ENCODE peak calls at places on chromosomes 7 and 10, in six cellular contexts. One of them, this sample, is unnamed.

GRCh38 chr10:104046651-104047050 is 39.0 kb downstream of the COL17A1 start:
- DNase-seq in GM12865: no peak
- DNase-seq in epithelial cell of proximal tubule: no peak
- DNase-seq in mammary epithelial cell: no peak
- DNase-seq in SK-N-SH: no peak
- DNase-seq in cardiac fibroblast: no peak
- DNase-seq in this sample: no peak

GRCh38 chr7:6419310-6419773 is 28.4 kb downstream of the DAGLB start:
- DNase-seq in epithelial cell of proximal tubule: no peak
- DNase-seq in mammary epithelial cell: no peak
- DNase-seq in GM12865: no peak
- DNase-seq in SK-N-SH: no peak
- DNase-seq in cardiac fibroblast: no peak
- DNase-seq in this sample: no peak

GRCh38 chr10:16816830-16817124 is 447 bp downstream of the RSU1 start:
- DNase-seq in mammary epithelial cell: no peak
- DNase-seq in SK-N-SH: no peak
- DNase-seq in GM12865: no peak
- DNase-seq in cardiac fibroblast: no peak
- DNase-seq in epithelial cell of proximal tubule: no peak
- DNase-seq in this sample: no peak

GRCh38 chr7:12524794-12525386 is 45.6 kb upstream of the SCIN start:
- DNase-seq in cardiac fibroblast: peak; percentile 74
- DNase-seq in epithelial cell of proximal tubule: peak; percentile 42
- DNase-seq in SK-N-SH: peak; percentile 47
- DNase-seq in GM12865: peak; percentile 59
- DNase-seq in mammary epithelial cell: peak; percentile 28
- DNase-seq in this sample: no peak

GRCh38 chr7:109950821-109951601 is 1139.9 kb upstream of the LRRN3 start:
- DNase-seq in mammary epithelial cell: no peak
- DNase-seq in GM12865: no peak
- DNase-seq in SK-N-SH: no peak
- DNase-seq in epithelial cell of proximal tubule: peak; percentile 20
- DNase-seq in cardiac fibroblast: no peak
- DNase-seq in this sample: no peak

GRCh38 chr7:7731732-7732131 is 13.3 kb upstream of the RPA3 start:
- DNase-seq in GM12865: no peak
- DNase-seq in cardiac fibroblast: no peak
- DNase-seq in mammary epithelial cell: no peak
- DNase-seq in epithelial cell of proximal tubule: no peak
- DNase-seq in SK-N-SH: no peak
- DNase-seq in this sample: no peak

GRCh38 chr7:95578299-95578855 is 17.9 kb downstream of the PDK4 start:
- DNase-seq in mammary epithelial cell: no peak
- DNase-seq in cardiac fibroblast: no peak
- DNase-seq in SK-N-SH: no peak
- DNase-seq in GM12865: no peak
- DNase-seq in epithelial cell of proximal tubule: no peak
- DNase-seq in this sample: no peak

GRCh38 chr7:38007096-38007495 is 86.7 kb downstream of the EPDR1 start:
- DNase-seq in SK-N-SH: no peak
- DNase-seq in epithelial cell of proximal tubule: no peak
- DNase-seq in cardiac fibroblast: no peak
- DNase-seq in mammary epithelial cell: no peak
- DNase-seq in GM12865: no peak
- DNase-seq in this sample: no peak

GRCh38 chr10:6400331-6400730 is 179.7 kb downstream of the PRKCQ start:
- DNase-seq in mammary epithelial cell: no peak
- DNase-seq in cardiac fibroblast: no peak
- DNase-seq in epithelial cell of proximal tubule: no peak
- DNase-seq in SK-N-SH: no peak
- DNase-seq in GM12865: no peak
- DNase-seq in this sample: no peak

GRCh38 chr10:91198781-91199180 is 21.7 kb upstream of the PCGF5 start:
- DNase-seq in cardiac fibroblast: peak; percentile 91
- DNase-seq in mammary epithelial cell: peak; percentile 33
- DNase-seq in SK-N-SH: no peak
- DNase-seq in epithelial cell of proximal tubule: no peak
- DNase-seq in GM12865: peak; percentile 77
- DNase-seq in this sample: no peak

GRCh38 chr7:112888781-112889180 is 98.6 kb upstream of the TMEM168 start:
- DNase-seq in GM12865: no peak
- DNase-seq in SK-N-SH: no peak
- DNase-seq in cardiac fibroblast: no peak
- DNase-seq in mammary epithelial cell: no peak
- DNase-seq in epithelial cell of proximal tubule: no peak
- DNase-seq in this sample: no peak

GRCh38 chr10:43942096-43942885 is 293.6 kb upstream of the ZNF32 start:
- DNase-seq in cardiac fibroblast: no peak
- DNase-seq in epithelial cell of proximal tubule: no peak
- DNase-seq in SK-N-SH: peak; percentile 41
- DNase-seq in mammary epithelial cell: no peak
- DNase-seq in GM12865: no peak
- DNase-seq in this sample: no peak

GRCh38 chr7:112336261-112336660 is 114.0 kb upstream of the IFRD1 start:
- DNase-seq in cardiac fibroblast: no peak
- DNase-seq in SK-N-SH: no peak
- DNase-seq in GM12865: no peak
- DNase-seq in mammary epithelial cell: no peak
- DNase-seq in epithelial cell of proximal tubule: no peak
- DNase-seq in this sample: no peak

DNA sequence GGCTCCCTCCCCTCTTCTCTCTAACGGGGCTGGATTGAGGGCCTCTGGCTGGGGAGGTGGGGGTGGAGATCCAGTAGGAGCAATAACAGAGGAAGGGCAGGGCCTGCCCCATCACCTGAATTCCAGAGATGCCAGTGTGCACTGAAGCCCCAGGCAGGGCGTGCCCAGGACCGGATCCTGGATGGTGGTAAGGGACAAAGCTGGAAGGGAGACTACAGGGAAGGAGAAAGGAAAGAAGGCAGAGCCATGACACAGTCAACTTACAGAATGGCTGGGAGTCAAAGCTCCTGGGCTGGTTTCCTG is 647 bp downstream of the TMEM139 start:
- DNase-seq in GM12865: no peak
- DNase-seq in epithelial cell of proximal tubule: peak; percentile 56
- DNase-seq in mammary epithelial cell: peak; percentile 43
- DNase-seq in cardiac fibroblast: no peak
- DNase-seq in SK-N-SH: no peak
- DNase-seq in this sample: no peak
- H3K4me3 ChIP-seq in GM12865: no peak overlapping the region
- H3K4me3 ChIP-seq in epithelial cell of proximal tubule: peak overlapping the region; percentile 65
- H3K4me3 ChIP-seq in mammary epithelial cell: peak overlapping the region; percentile 41
- H3K4me3 ChIP-seq in cardiac fibroblast: no peak overlapping the region
- H3K4me3 ChIP-seq in SK-N-SH: no peak overlapping the region
- H3K4me3 ChIP-seq in this sample: peak overlapping the region; percentile 46

GRCh38 chr10:100715101-100715444 is 30.3 kb upstream of the PAX2 start:
- DNase-seq in SK-N-SH: peak; percentile 17
- DNase-seq in mammary epithelial cell: no peak
- DNase-seq in GM12865: no peak
- DNase-seq in epithelial cell of proximal tubule: no peak
- DNase-seq in cardiac fibroblast: no peak
- DNase-seq in this sample: no peak

GRCh38 chr10:100713049-100713858 is 32.1 kb upstream of the PAX2 start:
- DNase-seq in epithelial cell of proximal tubule: no peak
- DNase-seq in SK-N-SH: peak; percentile 94
- DNase-seq in GM12865: no peak
- DNase-seq in mammary epithelial cell: no peak
- DNase-seq in cardiac fibroblast: no peak
- DNase-seq in this sample: no peak

GRCh38 chr10:100714566-100714950 is 30.8 kb upstream of the PAX2 start:
- DNase-seq in cardiac fibroblast: no peak
- DNase-seq in epithelial cell of proximal tubule: no peak
- DNase-seq in GM12865: no peak
- DNase-seq in mammary epithelial cell: no peak
- DNase-seq in SK-N-SH: no peak
- DNase-seq in this sample: no peak

GRCh38 chr10:100715445-100716385 is 29.7 kb upstream of the PAX2 start:
- DNase-seq in cardiac fibroblast: no peak
- DNase-seq in SK-N-SH: peak; percentile 24
- DNase-seq in mammary epithelial cell: no peak
- DNase-seq in GM12865: no peak
- DNase-seq in epithelial cell of proximal tubule: no peak
- DNase-seq in this sample: no peak

GRCh38 chr10:100713859-100714565 is 31.4 kb upstream of the PAX2 start:
- DNase-seq in cardiac fibroblast: no peak
- DNase-seq in epithelial cell of proximal tubule: no peak
- DNase-seq in SK-N-SH: peak; percentile 23
- DNase-seq in GM12865: no peak
- DNase-seq in mammary epithelial cell: no peak
- DNase-seq in this sample: no peak
- H3K4me3 ChIP-seq in cardiac fibroblast: no peak overlapping the region
- H3K4me3 ChIP-seq in epithelial cell of proximal tubule: peak overlapping the region; percentile 25
- H3K4me3 ChIP-seq in SK-N-SH: no peak overlapping the region
- H3K4me3 ChIP-seq in GM12865: no peak overlapping the region
- H3K4me3 ChIP-seq in mammary epithelial cell: no peak overlapping the region
- H3K4me3 ChIP-seq in this sample: no peak overlapping the region

DNA sequence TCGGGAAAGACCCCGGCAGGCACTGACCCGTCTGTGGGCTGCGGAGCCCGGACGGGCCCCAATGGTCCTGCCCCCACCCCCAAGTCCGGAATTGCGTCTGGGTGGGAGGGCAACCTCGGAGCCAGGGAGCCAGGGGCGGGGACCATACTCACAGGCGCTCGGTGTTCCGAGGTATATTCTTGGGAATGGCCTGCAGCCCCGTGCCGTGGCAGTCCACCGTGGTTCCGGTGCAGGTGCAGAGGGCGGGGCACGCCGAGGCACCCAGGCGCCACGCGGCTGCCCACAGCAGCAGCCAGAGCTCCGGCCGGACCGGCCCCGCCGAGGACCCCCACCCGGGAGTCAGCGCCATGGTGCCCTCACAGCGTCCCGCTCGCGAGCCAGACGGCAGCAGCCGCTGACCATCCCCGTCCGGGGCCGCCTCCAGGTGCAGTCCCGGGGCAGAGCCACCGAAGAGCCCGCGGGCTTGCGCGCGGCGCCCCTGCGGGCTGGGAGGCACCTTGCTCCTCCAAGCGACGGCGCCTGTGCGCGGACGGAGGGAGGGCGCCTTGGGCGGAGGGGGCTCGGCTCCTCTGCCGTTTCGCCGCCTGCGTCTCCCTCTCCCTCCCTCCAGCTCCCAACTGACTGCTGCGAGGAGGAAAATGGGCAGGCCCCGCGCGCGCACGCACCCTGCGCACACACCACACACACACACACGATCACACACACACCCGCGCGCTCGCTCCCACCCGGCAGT is at the start of gene SLIT1:
- DNase-seq in epithelial cell of proximal tubule: no peak
- DNase-seq in cardiac fibroblast: no peak
- DNase-seq in SK-N-SH: peak; percentile 79
- DNase-seq in mammary epithelial cell: no peak
- DNase-seq in GM12865: no peak
- DNase-seq in this sample: no peak
- H3K4me3 ChIP-seq in epithelial cell of proximal tubule: no peak within 1 kb of the TSS
- H3K4me3 ChIP-seq in cardiac fibroblast: no peak within 1 kb of the TSS
- H3K4me3 ChIP-seq in SK-N-SH: no peak within 1 kb of the TSS
- H3K4me3 ChIP-seq in mammary epithelial cell: no peak within 1 kb of the TSS
- H3K4me3 ChIP-seq in GM12865: no peak within 1 kb of the TSS
- H3K4me3 ChIP-seq in this sample: peak within 1 kb of the TSS; percentile 10

DNA sequence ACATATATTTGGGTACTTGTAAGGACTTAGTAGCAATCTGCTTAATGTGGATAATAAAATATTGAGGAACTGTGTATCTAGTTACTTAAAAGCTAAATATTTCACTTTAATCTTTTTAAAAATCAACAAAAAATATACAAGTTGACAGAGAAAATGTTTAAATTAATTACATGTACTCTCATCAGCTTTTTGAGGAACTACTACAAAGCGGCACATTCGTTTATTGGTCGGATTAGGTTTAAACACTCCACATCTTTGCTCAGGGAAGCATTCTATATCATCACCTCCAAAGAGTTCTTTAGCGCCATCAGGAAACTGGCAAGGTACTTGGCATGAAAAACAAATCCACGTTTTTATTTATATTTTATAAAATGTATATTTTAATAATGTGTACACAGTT is 1.6 kb downstream of the ATOH7 start:
- DNase-seq in mammary epithelial cell: no peak
- DNase-seq in GM12865: no peak
- DNase-seq in cardiac fibroblast: no peak
- DNase-seq in SK-N-SH: no peak
- DNase-seq in epithelial cell of proximal tubule: no peak
- DNase-seq in this sample: no peak
- H3K4me3 ChIP-seq in mammary epithelial cell: no peak overlapping the region
- H3K4me3 ChIP-seq in GM12865: no peak overlapping the region
- H3K4me3 ChIP-seq in cardiac fibroblast: no peak overlapping the region
- H3K4me3 ChIP-seq in SK-N-SH: no peak overlapping the region
- H3K4me3 ChIP-seq in epithelial cell of proximal tubule: no peak overlapping the region
- H3K4me3 ChIP-seq in this sample: no peak overlapping the region

GRCh38 chr7:99254390-99254789 is 18.2 kb upstream of the MYH16 start:
- DNase-seq in mammary epithelial cell: peak; percentile 91
- DNase-seq in SK-N-SH: no peak
- DNase-seq in cardiac fibroblast: no peak
- DNase-seq in GM12865: no peak
- DNase-seq in epithelial cell of proximal tubule: no peak
- DNase-seq in this sample: no peak

GRCh38 chr7:99257065-99257464 is 15.6 kb upstream of the MYH16 start:
- DNase-seq in mammary epithelial cell: no peak
- DNase-seq in GM12865: no peak
- DNase-seq in SK-N-SH: no peak
- DNase-seq in epithelial cell of proximal tubule: no peak
- DNase-seq in cardiac fibroblast: no peak
- DNase-seq in this sample: no peak

GRCh38 chr7:99253369-99253768 is 19.3 kb upstream of the MYH16 start:
- DNase-seq in SK-N-SH: no peak
- DNase-seq in mammary epithelial cell: no peak
- DNase-seq in GM12865: no peak
- DNase-seq in cardiac fibroblast: no peak
- DNase-seq in epithelial cell of proximal tubule: no peak
- DNase-seq in this sample: no peak

GRCh38 chr7:99257675-99258074 is 15.0 kb upstream of the MYH16 start:
- DNase-seq in GM12865: no peak
- DNase-seq in SK-N-SH: no peak
- DNase-seq in cardiac fibroblast: no peak
- DNase-seq in epithelial cell of proximal tubule: no peak
- DNase-seq in mammary epithelial cell: no peak
- DNase-seq in this sample: no peak

GRCh38 chr7:99255463-99255862 is 17.2 kb upstream of the MYH16 start:
- DNase-seq in SK-N-SH: no peak
- DNase-seq in GM12865: no peak
- DNase-seq in epithelial cell of proximal tubule: no peak
- DNase-seq in cardiac fibroblast: no peak
- DNase-seq in mammary epithelial cell: no peak
- DNase-seq in this sample: no peak
- H3K4me3 ChIP-seq in SK-N-SH: no peak overlapping the region
- H3K4me3 ChIP-seq in GM12865: no peak overlapping the region
- H3K4me3 ChIP-seq in epithelial cell of proximal tubule: no peak overlapping the region
- H3K4me3 ChIP-seq in cardiac fibroblast: no peak overlapping the region
- H3K4me3 ChIP-seq in mammary epithelial cell: no peak overlapping the region
- H3K4me3 ChIP-seq in this sample: no peak overlapping the region

DNA sequence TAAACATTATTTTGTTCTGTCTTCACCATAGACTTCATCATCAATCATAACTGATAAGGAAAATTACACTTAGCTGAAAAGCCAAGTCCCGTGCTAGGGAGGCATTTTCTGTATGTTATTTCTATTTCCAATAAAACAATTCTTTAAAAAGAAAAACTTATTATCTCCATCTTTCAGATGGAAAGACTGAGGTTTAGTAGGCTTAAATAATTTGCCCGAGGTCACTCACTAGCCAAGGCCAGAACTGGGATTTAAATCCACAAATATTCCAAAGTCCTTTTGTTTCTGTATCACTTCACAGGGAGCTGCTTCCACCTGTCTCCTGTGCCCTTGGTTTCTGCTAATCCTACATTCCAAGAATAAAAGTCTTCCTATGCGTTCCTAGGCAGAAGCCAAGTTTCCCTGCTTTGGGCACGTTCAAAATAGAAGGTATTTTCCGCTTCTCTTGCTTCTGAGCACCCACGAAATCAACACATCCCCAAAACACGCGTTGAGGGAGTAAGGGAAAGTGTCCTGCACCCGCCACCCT is 720 bp downstream of the CPVL start:
- DNase-seq in GM12865: no peak
- DNase-seq in cardiac fibroblast: no peak
- DNase-seq in mammary epithelial cell: no peak
- DNase-seq in epithelial cell of proximal tubule: no peak
- DNase-seq in SK-N-SH: no peak
- DNase-seq in this sample: no peak
- H3K4me3 ChIP-seq in GM12865: no peak overlapping the region
- H3K4me3 ChIP-seq in cardiac fibroblast: no peak overlapping the region
- H3K4me3 ChIP-seq in mammary epithelial cell: peak overlapping the region; percentile 45
- H3K4me3 ChIP-seq in epithelial cell of proximal tubule: peak overlapping the region; percentile 66
- H3K4me3 ChIP-seq in SK-N-SH: no peak overlapping the region
- H3K4me3 ChIP-seq in this sample: peak overlapping the region; percentile 59

This sample was measured in retinal pigment epithelial cell.